ENCODE peak calls at places on chromosomes 16 and 17, in four cellular contexts. One of them, this sample, is unnamed.

GRCh38 chr16:89293276-89294143 is 76.0 kb downstream of the ZNF778 start:
- DNase-seq in NCI-H2081: no peak
- DNase-seq in NCI-H1105: no peak
- DNase-seq in T-cell: no peak
- DNase-seq in this sample: no peak

GRCh38 chr16:11914759-11915643 is 755 bp downstream of the GSPT1 start:
- DNase-seq in NCI-H1105: no peak
- DNase-seq in T-cell: no peak
- DNase-seq in NCI-H2081: peak; percentile 22
- DNase-seq in this sample: peak; percentile 57

GRCh38 chr17:34291721-34292348 is 6.3 kb downstream of the CCL11 start:
- DNase-seq in NCI-H1105: no peak
- DNase-seq in NCI-H2081: no peak
- DNase-seq in T-cell: no peak
- DNase-seq in this sample: peak; percentile 68

GRCh38 chr16:10740000-10740844 is 3.4 kb upstream of the NUBP1 start:
- DNase-seq in NCI-H1105: no peak
- DNase-seq in NCI-H2081: no peak
- DNase-seq in T-cell: no peak
- DNase-seq in this sample: peak; percentile 38

GRCh38 chr16:67922740-67923139 is 8.9 kb downstream of the CTRL start:
- DNase-seq in NCI-H2081: peak; percentile 89
- DNase-seq in T-cell: no peak
- DNase-seq in NCI-H1105: peak; percentile 21
- DNase-seq in this sample: no peak

GRCh38 chr17:290626-291025 is 62.0 kb downstream of the RPH3AL start:
- DNase-seq in NCI-H1105: no peak
- DNase-seq in NCI-H2081: no peak
- DNase-seq in T-cell: no peak
- DNase-seq in this sample: no peak

GRCh38 chr16:7185689-7186088 is 147.0 kb upstream of the RBFOX1 start:
- DNase-seq in NCI-H1105: no peak
- DNase-seq in NCI-H2081: no peak
- DNase-seq in T-cell: no peak
- DNase-seq in this sample: peak; percentile 72

GRCh38 chr17:48541574-48542113 is 3.3 kb downstream of the HOXB2 start:
- DNase-seq in T-cell: no peak
- DNase-seq in NCI-H1105: peak; percentile 30
- DNase-seq in NCI-H2081: no peak
- DNase-seq in this sample: peak; percentile 86

GRCh38 chr17:43341705-43342600 is 56.8 kb upstream of the ARL4D start:
- DNase-seq in T-cell: no peak
- DNase-seq in NCI-H2081: no peak
- DNase-seq in NCI-H1105: no peak
- DNase-seq in this sample: peak; percentile 71

GRCh38 chr17:77281904-77282367 is 141.2 kb downstream of the SEC14L1 start:
- DNase-seq in NCI-H1105: no peak
- DNase-seq in NCI-H2081: peak; percentile 31
- DNase-seq in T-cell: no peak
- DNase-seq in this sample: no peak

GRCh38 chr16:66469932-66470546 is 42.9 kb downstream of the BEAN1 start:
- DNase-seq in T-cell: no peak
- DNase-seq in NCI-H2081: no peak
- DNase-seq in NCI-H1105: no peak
- DNase-seq in this sample: no peak

GRCh38 chr17:81074875-81075274 is 39.9 kb downstream of the BAIAP2 start:
- DNase-seq in NCI-H1105: no peak
- DNase-seq in NCI-H2081: no peak
- DNase-seq in T-cell: no peak
- DNase-seq in this sample: no peak

GRCh38 chr17:21218101-21218500 is 4.1 kb upstream of the TMEM11 start:
- DNase-seq in NCI-H1105: no peak
- DNase-seq in T-cell: no peak
- DNase-seq in NCI-H2081: no peak
- DNase-seq in this sample: no peak

GRCh38 chr17:20925091-20925490 is 117.7 kb downstream of the USP22 start:
- DNase-seq in T-cell: no peak
- DNase-seq in NCI-H2081: no peak
- DNase-seq in NCI-H1105: no peak
- DNase-seq in this sample: no peak

GRCh38 chr17:10336393-10336792 is 36.4 kb downstream of the MYH13 start:
- DNase-seq in NCI-H1105: no peak
- DNase-seq in NCI-H2081: no peak
- DNase-seq in T-cell: no peak
- DNase-seq in this sample: no peak